ENCODE peak calls at places on chromosomes 4 and X, in four cellular contexts. C is DMS53, Y is immature natural killer cell, Q is PC-9. X is an unnamed sample.

GRCh38 chrX:38375888-38376287 is 23.5 kb downstream of the OTC start:
- DNase-seq in C (peak; percentile 60), Y (no peak), Q (no peak), X (no peak)

GRCh38 chr4:118076958-118077766 is 42.9 kb downstream of the NDST3 start:
- DNase-seq in C (peak; percentile 66), Y (no peak), Q (no peak), X (no peak)

GRCh38 chr4:158080354-158080753 is 92.5 kb downstream of the GASK1B start:
- DNase-seq in C (no peak), Y (no peak), Q (no peak), X (no peak)

GRCh38 chrX:103562801-103563200 is 22.5 kb upstream of the TCEAL4 start:
- DNase-seq in C (peak; percentile 71), Y (no peak), Q (no peak), X (no peak)

GRCh38 chr4:124061413-124061812 is 651.1 kb downstream of the ANKRD50 start:
- DNase-seq in C (no peak), Y (no peak), Q (no peak), X (no peak)

GRCh38 chr4:16082424-16083216 is 1.2 kb downstream of the PROM1 start:
- DNase-seq in C (peak; percentile 83), Y (no peak), Q (no peak), X (peak; percentile 79)

GRCh38 chr4:88411491-88412101 is 32.9 kb downstream of the HERC6 start:
- DNase-seq in C (peak; percentile 0), Y (no peak), Q (peak; percentile 45), X (no peak)

GRCh38 chr4:1683371-1683902 is 676 bp downstream of the FAM53A start:
- DNase-seq in C (no peak), Y (no peak), Q (peak; percentile 53), X (no peak)

GRCh38 chr4:95761441-95761840 is 78.5 kb upstream of the PDHA2 start:
- DNase-seq in C (peak; percentile 71), Y (no peak), Q (peak; percentile 77), X (no peak)

X was measured in spleen.